ENCODE peak calls at places on chromosomes 13 and 19, in seven cellular contexts. Q is upper lobe of right lung, M is AG04449, P is Peyer's patch, H is esophagus squamous epithelium, F is NT2/D1, V is thoracic aorta. R is an unnamed sample.

GRCh38 chr19:2494084-2494446 is 18.1 kb downstream of the GADD45B start:
- DNase-seq in V (no peak), M (no peak), F (no peak), Q (no peak), P (no peak), H (no peak), R (peak)

GRCh38 chr13:110396913-110397379 is 89.9 kb downstream of the COL4A2 start:
- DNase-seq in Q (no peak), M (peak), P (peak), H (no peak), F (no peak), V (peak), R (peak)

GRCh38 chr19:48443731-48444128 is 2.1 kb upstream of the GRWD1 start:
- DNase-seq in H (no peak), P (no peak), M (no peak), Q (no peak), F (no peak), V (no peak), R (no peak)

GRCh38 chr13:57314897-57315520 is 148.0 kb downstream of the PRR20E start:
- DNase-seq in F (no peak), P (no peak), Q (no peak), V (no peak), H (no peak), M (no peak), R (no peak)

GRCh38 chr19:1862424-1863307 is 713 bp downstream of the KLF16 start:
- DNase-seq in H (no peak), F (no peak), M (no peak), V (no peak), Q (peak), P (no peak), R (no peak)

GRCh38 chr13:85266771-85267170 is 532.4 kb downstream of the SLITRK6 start:
- DNase-seq in V (no peak), P (no peak), H (no peak), Q (no peak), M (no peak), F (no peak), R (no peak)

GRCh38 chr13:71877280-71877653 is 10.3 kb upstream of the DACH1 start:
- DNase-seq in V (no peak), F (peak), P (no peak), M (no peak), H (no peak), Q (no peak), R (no peak)

GRCh38 chr13:21556051-21556450 is 47.9 kb downstream of the MICU2 start:
- DNase-seq in F (no peak), V (no peak), M (no peak), P (no peak), H (no peak), Q (no peak), R (no peak)

GRCh38 chr19:12331211-12331941 is 2.1 kb downstream of the ZNF563 start:
- DNase-seq in M (no peak), P (peak), F (no peak), Q (no peak), V (no peak), H (no peak), R (no peak)

GRCh38 chr19:5339950-5340636 is 519 bp downstream of the PTPRS start:
- DNase-seq in Q (no peak), M (no peak), P (no peak), F (no peak), H (no peak), V (no peak), R (no peak)

GRCh38 chr13:28037399-28037798 is 48.9 kb upstream of the URAD start:
- DNase-seq in Q (no peak), M (no peak), V (no peak), P (no peak), F (no peak), H (no peak), R (no peak)

GRCh38 chr19:45809643-45810159 is 5.4 kb downstream of the RSPH6A start:
- DNase-seq in Q (no peak), V (no peak), H (no peak), F (no peak), M (peak), P (no peak), R (peak)

GRCh38 chr13:34816543-34816942 is 125.5 kb upstream of the NBEA start:
- DNase-seq in Q (no peak), V (no peak), P (no peak), H (no peak), F (no peak), M (peak), R (no peak)

GRCh38 chr19:49875801-49876421 is 1.2 kb downstream of the AKT1S1 start:
- DNase-seq in P (peak), Q (peak), F (no peak), V (no peak), M (no peak), H (no peak), R (no peak)

GRCh38 chr19:49689133-49690072 is at the start of gene ADM5:
- DNase-seq in P (no peak), M (no peak), F (no peak), H (no peak), V (no peak), Q (peak), R (no peak)

GRCh38 chr19:55486043-55486970 is 1.3 kb downstream of the NAT14 start:
- DNase-seq in H (no peak), Q (no peak), F (no peak), P (no peak), M (no peak), V (no peak), R (no peak)

GRCh38 chr19:6710273-6711077 is 10.0 kb downstream of the C3 start:
- DNase-seq in P (no peak), Q (no peak), F (no peak), H (no peak), M (no peak), V (no peak), R (no peak)

GRCh38 chr19:9848060-9848459 is 12.9 kb downstream of the PIN1 start:
- DNase-seq in F (no peak), H (no peak), V (no peak), Q (no peak), M (no peak), P (no peak), R (no peak)

GRCh38 chr19:29256516-29256915 is 43.6 kb upstream of the UQCRFS1 start:
- DNase-seq in Q (peak), H (no peak), V (no peak), P (no peak), M (no peak), F (no peak), R (no peak)

GRCh38 chr13:112529216-112529615 is 58.7 kb downstream of the TUBGCP3 start:
- DNase-seq in Q (no peak), F (no peak), H (no peak), P (no peak), M (no peak), V (no peak), R (no peak)
- H3K4me3 ChIP-seq in Q (no peak), F (no peak), H (no peak), P (no peak), M (no peak), V (no peak), R (no peak)

GRCh38 chr19:38209671-38210457 is 14.2 kb downstream of the DPF1 start:
- DNase-seq in F (no peak), H (no peak), Q (peak), V (peak), P (peak), M (no peak), R (peak)
- H3K4me3 ChIP-seq in F (peak), H (no peak), Q (peak), V (peak), P (no peak), M (peak), R (peak)

GRCh38 chr13:102799544-102800144 is 725 bp downstream of the BIVM start:
- DNase-seq in P (no peak), M (no peak), H (no peak), Q (peak), V (no peak), F (no peak), R (no peak)

GRCh38 chr13:102805680-102806079 is 6.8 kb downstream of the BIVM start:
- DNase-seq in P (no peak), F (no peak), V (no peak), Q (no peak), H (no peak), M (no peak), R (no peak)

GRCh38 chr13:102798653-102799543 is at the start of the genes BIVM and POGLUT2:
- DNase-seq in M (peak), P (peak), H (peak), V (peak), F (peak), Q (peak), R (peak)

DNA sequence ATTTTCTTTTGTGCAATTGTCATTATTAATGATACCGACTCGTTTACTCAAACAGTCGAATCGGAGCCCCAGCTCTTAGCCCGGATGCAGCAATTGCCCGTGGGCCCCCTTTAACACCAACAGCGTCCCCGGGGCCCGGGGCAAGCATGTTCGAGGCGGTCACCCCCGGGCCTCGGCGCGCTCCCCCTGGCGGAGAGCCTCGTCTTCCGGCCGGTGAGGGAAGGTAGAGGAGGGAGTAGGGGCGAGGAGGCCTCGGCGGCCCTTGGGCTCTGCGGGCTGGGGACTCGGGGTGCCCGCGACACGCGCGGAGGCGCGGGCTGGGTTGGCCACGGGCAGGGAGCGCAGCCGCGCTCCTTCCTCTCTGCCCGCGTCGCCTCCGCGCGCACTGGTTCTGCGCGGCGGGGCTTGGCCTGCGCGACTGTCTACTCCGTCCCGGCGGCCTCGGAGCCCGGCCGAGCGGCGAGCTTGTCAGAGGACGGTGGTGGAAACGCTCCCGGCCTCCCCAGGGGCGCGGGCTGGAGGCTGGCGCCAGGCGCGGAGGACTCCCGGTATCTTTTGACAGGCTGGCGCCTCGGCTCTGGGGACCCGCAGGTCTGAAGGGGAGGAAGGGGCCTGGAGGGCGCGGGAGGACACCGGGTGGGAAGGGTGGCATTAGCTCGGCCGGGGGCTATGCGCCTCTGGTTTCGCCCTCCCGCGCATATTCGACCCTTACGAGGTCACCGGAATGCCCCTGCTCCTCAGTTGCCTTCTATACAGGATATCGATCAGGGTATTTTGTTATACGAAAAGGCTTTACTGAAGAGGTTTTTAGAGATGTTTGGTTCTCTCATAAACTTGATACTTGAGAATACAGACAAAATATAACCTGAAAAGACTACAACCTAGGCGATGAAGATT is 1.5 kb downstream of the BIVM start:
- DNase-seq in M (no peak), P (peak), V (no peak), Q (peak), H (peak), F (peak), R (peak)
- H3K4me3 ChIP-seq in M (peak), P (peak), V (peak), Q (peak), H (peak), F (peak), R (peak)

GRCh38 chr13:106532111-106532929 is 3.1 kb downstream of the EFNB2 start:
- DNase-seq in Q (no peak), P (no peak), F (no peak), H (no peak), V (no peak), M (no peak), R (no peak)

GRCh38 chr13:106533101-106533939 is 2.1 kb downstream of the EFNB2 start:
- DNase-seq in M (no peak), F (no peak), H (no peak), V (no peak), Q (peak), P (no peak), R (no peak)

GRCh38 chr13:106535552-106536243 is at the start of gene EFNB2:
- DNase-seq in V (no peak), Q (peak), M (no peak), H (peak), P (peak), F (peak), R (peak)

GRCh38 chr13:106534844-106535551 is 464 bp downstream of the EFNB2 start:
- DNase-seq in P (no peak), H (no peak), F (no peak), V (no peak), Q (peak), M (no peak), R (no peak)

GRCh38 chr13:106533940-106534843 is 1.3 kb downstream of the EFNB2 start:
- DNase-seq in F (no peak), Q (peak), M (no peak), V (no peak), H (no peak), P (no peak), R (no peak)
- H3K4me3 ChIP-seq in F (peak), Q (peak), M (peak), V (peak), H (peak), P (peak), R (peak)

GRCh38 chr13:73898276-73898675 is 235.9 kb downstream of the KLF12 start:
- DNase-seq in F (no peak), H (no peak), V (no peak), M (no peak), P (no peak), Q (no peak), R (no peak)

GRCh38 chr13:73894995-73895571 is 239.1 kb downstream of the KLF12 start:
- DNase-seq in F (no peak), V (no peak), H (no peak), Q (no peak), P (no peak), M (no peak), R (no peak)

GRCh38 chr13:73891805-73892204 is 242.4 kb downstream of the KLF12 start:
- DNase-seq in P (no peak), Q (no peak), M (no peak), H (no peak), V (no peak), F (no peak), R (no peak)

GRCh38 chr13:73898899-73899298 is 235.3 kb downstream of the KLF12 start:
- DNase-seq in V (no peak), P (no peak), F (no peak), Q (no peak), M (no peak), H (no peak), R (no peak)

GRCh38 chr13:73893833-73894232 is 240.4 kb downstream of the KLF12 start:
- DNase-seq in F (no peak), H (no peak), P (no peak), Q (no peak), M (no peak), V (no peak), R (no peak)
- H3K4me3 ChIP-seq in F (no peak), H (no peak), P (no peak), Q (no peak), M (no peak), V (no peak), R (no peak)

DNA sequence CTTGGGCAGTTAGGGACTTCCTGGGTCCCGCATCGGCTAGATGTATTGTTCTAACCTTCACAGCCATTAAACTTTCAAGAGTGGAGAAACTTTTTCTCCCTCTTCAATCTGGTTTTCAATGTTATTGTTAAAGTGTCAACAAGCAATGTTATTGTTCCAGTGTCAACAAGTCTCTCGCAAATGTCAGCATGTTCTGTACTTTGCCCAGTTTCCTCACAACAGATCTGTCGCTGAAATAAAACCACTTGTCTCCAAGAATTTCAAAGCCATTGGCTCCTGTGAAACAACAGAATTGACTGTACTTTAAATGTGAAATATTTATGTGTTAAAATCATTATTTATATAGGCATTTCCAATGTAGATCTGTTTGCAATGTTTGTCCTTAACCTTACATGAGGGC is 138.0 kb downstream of the ITGBL1 start:
- DNase-seq in M (no peak), P (no peak), Q (no peak), H (no peak), V (no peak), F (no peak), R (no peak)
- H3K4me3 ChIP-seq in M (no peak), P (no peak), Q (no peak), H (no peak), V (no peak), F (no peak), R (no peak)

DNA sequence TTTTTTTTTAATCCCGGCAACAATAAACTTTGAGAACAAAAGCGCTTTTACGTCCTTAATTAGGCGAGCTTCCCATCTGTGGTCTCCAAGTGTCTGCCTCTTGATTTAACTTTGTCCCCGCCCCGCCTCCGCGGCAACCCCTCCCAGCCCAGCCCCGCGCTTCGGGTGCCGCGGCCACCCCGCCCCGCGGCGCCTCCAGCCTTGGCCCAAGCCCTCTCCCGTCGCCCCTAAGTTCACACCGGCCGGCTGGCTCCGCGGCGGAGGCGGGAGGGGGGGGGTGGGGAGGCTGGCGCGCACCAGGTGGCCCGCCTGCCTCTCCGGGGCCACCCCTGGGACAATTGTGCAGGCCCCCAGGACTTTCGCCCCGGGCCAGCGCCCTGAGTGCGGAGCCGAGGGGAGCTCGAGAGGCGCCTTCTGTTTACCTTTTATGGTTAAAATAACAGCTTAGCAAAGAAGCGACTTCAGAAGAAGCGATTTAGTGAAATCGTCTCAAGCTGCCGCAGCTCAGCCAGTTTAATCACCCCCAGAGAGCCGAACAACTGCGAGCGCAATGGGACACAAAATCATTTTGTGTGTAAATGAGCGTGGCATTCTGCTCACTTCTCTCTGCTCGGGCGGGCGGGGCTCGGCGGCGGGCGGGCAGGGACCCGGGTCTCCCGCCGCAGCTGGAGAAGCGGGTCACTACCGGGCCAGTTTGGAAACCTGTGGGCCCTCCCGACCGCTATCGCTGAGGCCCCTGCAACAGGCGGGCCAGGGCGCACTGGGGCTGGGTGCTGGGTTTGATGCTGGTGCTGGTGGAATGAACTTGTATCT is 1.4 kb downstream of the KCTD15 start:
- DNase-seq in F (no peak), M (no peak), V (no peak), P (no peak), Q (no peak), H (no peak), R (no peak)
- H3K4me3 ChIP-seq in F (peak), M (peak), V (peak), P (peak), Q (peak), H (peak), R (peak)

GRCh38 chr19:19169236-19170052 is 619 bp downstream of the MEF2B start:
- DNase-seq in M (no peak), H (no peak), V (no peak), P (no peak), Q (no peak), F (no peak), R (no peak)

GRCh38 chr19:19167612-19168011 is 2.5 kb downstream of the MEF2B start:
- DNase-seq in Q (no peak), V (no peak), M (no peak), H (no peak), F (no peak), P (no peak), R (no peak)

GRCh38 chr19:19171110-19171672 is 1.1 kb upstream of the MEF2B start:
- DNase-seq in P (no peak), H (no peak), Q (no peak), V (no peak), F (no peak), M (no peak), R (no peak)

GRCh38 chr19:19171821-19172532 is 1.9 kb upstream of the MEF2B start:
- DNase-seq in V (no peak), M (no peak), H (no peak), P (no peak), Q (no peak), F (no peak), R (peak)

DNA sequence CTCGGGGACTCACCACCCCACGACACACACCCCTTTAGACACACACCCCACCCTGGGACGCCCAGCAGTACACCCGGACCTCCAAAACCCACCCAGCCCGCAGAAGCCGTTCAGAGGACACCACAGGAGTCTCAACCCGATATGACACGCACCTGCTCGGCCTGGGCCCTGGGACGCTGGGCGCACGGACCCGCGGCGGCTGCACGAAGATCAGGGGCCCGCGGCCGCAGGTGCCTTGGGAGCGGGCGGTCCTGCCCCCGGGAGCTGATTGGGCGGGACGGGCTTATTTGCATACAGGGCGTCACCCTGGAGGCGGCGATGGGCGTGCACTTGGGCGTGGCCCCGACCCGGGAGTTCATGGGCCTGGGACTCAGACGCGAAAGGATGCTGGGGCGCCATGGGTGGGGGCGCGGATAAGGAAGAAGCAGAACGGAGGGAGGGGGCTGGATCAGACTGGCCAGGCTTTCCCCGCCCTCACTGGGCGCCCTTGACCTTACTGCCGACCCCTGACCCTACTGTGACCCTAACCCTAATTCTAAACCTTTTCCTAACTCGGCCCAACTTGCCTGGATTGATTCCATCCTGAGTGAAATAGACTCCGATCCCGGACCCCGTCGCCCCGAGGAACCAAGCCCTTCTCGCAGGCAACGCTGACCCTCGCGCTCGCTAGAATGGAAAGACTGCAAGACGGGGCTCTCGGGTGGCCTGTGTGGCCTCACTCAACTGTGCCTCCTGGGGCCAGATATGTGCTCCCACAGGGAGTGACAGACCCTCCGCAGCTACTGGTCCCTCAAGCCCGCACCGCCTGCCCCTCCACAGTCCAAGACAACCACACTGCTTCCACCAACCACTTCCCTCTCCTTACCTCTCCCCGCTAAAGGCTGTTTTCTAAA is at the start of gene MEF2B:
- DNase-seq in V (no peak), M (no peak), Q (peak), P (peak), F (peak), H (peak), R (no peak)
- H3K4me3 ChIP-seq in V (peak), M (peak), Q (peak), P (peak), F (no peak), H (no peak), R (peak)

GRCh38 chr19:40467007-40467565 is 285 bp downstream of the SPTBN4 start:
- DNase-seq in M (no peak), Q (peak), F (no peak), H (no peak), P (no peak), V (no peak), R (no peak)
- H3K4me3 ChIP-seq in M (peak), Q (peak), F (peak), H (peak), P (peak), V (peak), R (peak)

R was measured in skeletal muscle cell.